ENCODE peak calls at places on chromosome 7, in four cellular contexts. E is colonic mucosa, H is brain microvascular endothelial cell, Q is HCT116. A is an unnamed sample.

GRCh38 chr7:121057878-121058277 is 69.4 kb downstream of the CPED1 start:
- DNase-seq in E (no peak), H (no peak), Q (no peak), A (no peak)

GRCh38 chr7:30278849-30279505 is 5.4 kb upstream of the ZNRF2 start:
- DNase-seq in E (no peak), H (no peak), Q (no peak), A (no peak)

GRCh38 chr7:158112571-158113320 is 474.9 kb downstream of the PTPRN2 start:
- DNase-seq in E (no peak), H (no peak), Q (no peak), A (no peak)

GRCh38 chr7:7157887-7158271 is 24.5 kb upstream of the C1GALT1 start:
- DNase-seq in E (no peak), H (peak; percentile 39), Q (no peak), A (no peak)

GRCh38 chr7:113775401-113775800 is 143.4 kb downstream of the PPP1R3A start:
- DNase-seq in E (no peak), H (no peak), Q (no peak), A (no peak)

GRCh38 chr7:129376076-129376777 is 58.0 kb upstream of the STRIP2 start:
- DNase-seq in E (peak; percentile 85), H (peak; percentile 30), Q (peak; percentile 32), A (no peak)

GRCh38 chr7:51315393-51316261 is 982 bp downstream of the COBL start:
- DNase-seq in E (peak; percentile 78), H (no peak), Q (peak; percentile 50), A (peak; percentile 77)

GRCh38 chr7:155738652-155739537 is 73.4 kb downstream of the SHH start:
- DNase-seq in E (peak; percentile 81), H (peak; percentile 80), Q (peak; percentile 16), A (peak; percentile 85)

GRCh38 chr7:81366546-81366945 is 403.3 kb downstream of the HGF start:
- DNase-seq in E (no peak), H (no peak), Q (no peak), A (no peak)

GRCh38 chr7:27424231-27424630 is 181.6 kb downstream of the EVX1 start:
- DNase-seq in E (peak; percentile 71), H (no peak), Q (no peak), A (peak; percentile 84)

GRCh38 chr7:139231513-139232376 is 708 bp downstream of the UBN2 start:
- DNase-seq in E (peak; percentile 52), H (peak; percentile 15), Q (no peak), A (no peak)

GRCh38 chr7:115113776-115114175 is 191.9 kb downstream of the MDFIC start:
- DNase-seq in E (no peak), H (no peak), Q (no peak), A (no peak)

GRCh38 chr7:21941570-21942224 is 4.0 kb downstream of the CDCA7L start:
- DNase-seq in E (no peak), H (no peak), Q (no peak), A (no peak)

GRCh38 chr7:129438839-129439640 is 4.8 kb downstream of the STRIP2 start:
- DNase-seq in E (no peak), H (peak; percentile 69), Q (peak; percentile 56), A (no peak)

GRCh38 chr7:112487938-112488575 is 7.3 kb downstream of the LSMEM1 start:
- DNase-seq in E (no peak), H (no peak), Q (no peak), A (no peak)

GRCh38 chr7:158285383-158285770 is 302.2 kb downstream of the PTPRN2 start:
- DNase-seq in E (peak; percentile 6), H (no peak), Q (no peak), A (no peak)

DNA sequence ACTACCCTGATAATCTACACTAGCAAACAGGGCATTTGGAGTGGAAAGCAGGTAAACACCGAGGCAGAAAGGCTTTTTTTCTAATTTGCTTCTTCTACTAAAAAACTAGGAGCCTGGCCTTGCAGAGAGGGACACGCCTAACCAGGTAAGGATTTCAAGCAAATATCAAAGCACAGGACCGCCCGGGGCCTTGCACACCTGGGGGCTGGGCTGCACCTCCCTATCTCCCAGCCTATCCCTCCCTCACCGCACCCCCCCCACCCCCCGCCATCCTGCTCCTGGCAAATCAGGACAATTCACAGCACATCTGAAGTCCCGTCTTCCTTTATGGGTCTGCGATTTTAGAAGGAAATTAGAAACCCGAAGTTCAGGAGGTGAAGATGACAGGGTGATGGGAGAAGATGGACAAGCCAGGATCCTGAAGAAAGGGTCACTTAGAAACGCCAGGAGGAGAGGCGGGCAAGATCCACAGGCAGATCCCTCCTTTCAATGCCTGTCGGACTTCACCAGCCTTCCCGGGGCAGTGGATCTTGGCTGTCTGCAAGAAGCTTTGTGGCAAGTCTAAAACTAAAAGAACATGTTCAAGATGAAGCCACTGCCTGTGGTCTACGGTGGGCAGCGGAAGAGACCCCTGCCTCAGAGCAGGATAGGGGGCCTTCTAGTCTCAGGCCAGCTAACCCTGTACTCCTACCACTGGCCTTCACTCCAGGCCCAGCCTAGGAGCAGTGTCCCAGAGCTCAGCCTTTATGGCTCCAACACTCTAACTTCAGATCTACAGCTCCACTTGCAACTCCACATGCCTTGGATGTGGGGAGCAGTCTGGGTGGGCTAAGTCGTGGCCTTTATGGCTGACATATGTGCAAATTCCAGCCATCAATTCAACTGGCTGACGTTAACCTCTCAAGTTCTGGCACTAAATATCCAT is 43.9 kb downstream of the TNS3 start:
- DNase-seq in E (no peak), H (no peak), Q (no peak), A (peak; percentile 31)
- H3K4me3 ChIP-seq in E (peak overlapping the region; percentile 50), H (peak overlapping the region; percentile 77), Q (no peak overlapping the region), A (no peak overlapping the region)

GRCh38 chr7:2689951-2690705 is 2.1 kb downstream of the AMZ1 start:
- DNase-seq in E (no peak), H (peak; percentile 79), Q (no peak), A (no peak)
- TF ChIP-seq CTCF in E (no peak), H (no peak), Q (no peak), A (no peak)

DNA sequence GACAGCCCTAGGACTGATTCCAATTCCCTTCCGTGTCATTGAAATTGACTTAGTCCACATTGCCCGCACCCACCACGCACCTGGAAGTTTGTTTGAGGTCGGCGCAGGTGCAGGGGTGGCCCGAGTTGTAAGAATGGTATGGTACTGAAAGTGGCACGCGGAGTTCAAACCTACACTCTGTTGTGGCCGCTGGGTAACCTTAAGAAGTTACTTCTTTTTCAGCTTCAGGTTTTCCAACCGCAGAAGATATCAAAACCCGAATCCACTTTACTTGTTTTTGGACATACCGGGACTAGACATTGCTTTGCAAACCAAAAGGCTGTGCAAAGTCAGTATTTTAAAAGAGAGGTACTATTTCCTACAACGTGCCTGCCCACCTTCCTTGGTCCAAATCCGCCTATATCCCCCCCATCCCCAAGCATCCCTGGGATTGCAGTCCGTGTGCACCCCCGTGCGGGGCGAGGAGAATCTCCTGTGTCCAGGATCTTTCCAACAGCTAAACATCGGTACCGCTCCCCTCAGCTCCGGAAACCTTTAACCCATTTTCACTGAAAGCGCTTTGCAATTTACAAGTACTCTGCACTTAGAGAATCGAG is 1.0 kb downstream of the IGFBP3 start:
- DNase-seq in E (no peak), H (no peak), Q (no peak), A (no peak)
- H3K4me3 ChIP-seq in E (peak overlapping the region; percentile 26), H (peak overlapping the region; percentile 45), Q (peak overlapping the region; percentile 55), A (no peak overlapping the region)

GRCh38 chr7:23545493-23545892 is 13.7 kb upstream of the TRA2A start:
- DNase-seq in E (no peak), H (no peak), Q (no peak), A (no peak)

GRCh38 chr7:23542752-23543151 is 11.0 kb upstream of the TRA2A start:
- DNase-seq in E (no peak), H (no peak), Q (no peak), A (no peak)

GRCh38 chr7:23547662-23548061 is 15.9 kb upstream of the TRA2A start:
- DNase-seq in E (no peak), H (no peak), Q (no peak), A (no peak)

GRCh38 chr7:23546897-23547572 is 15.3 kb upstream of the TRA2A start:
- DNase-seq in E (peak; percentile 78), H (peak; percentile 86), Q (peak; percentile 88), A (peak; percentile 86)

DNA sequence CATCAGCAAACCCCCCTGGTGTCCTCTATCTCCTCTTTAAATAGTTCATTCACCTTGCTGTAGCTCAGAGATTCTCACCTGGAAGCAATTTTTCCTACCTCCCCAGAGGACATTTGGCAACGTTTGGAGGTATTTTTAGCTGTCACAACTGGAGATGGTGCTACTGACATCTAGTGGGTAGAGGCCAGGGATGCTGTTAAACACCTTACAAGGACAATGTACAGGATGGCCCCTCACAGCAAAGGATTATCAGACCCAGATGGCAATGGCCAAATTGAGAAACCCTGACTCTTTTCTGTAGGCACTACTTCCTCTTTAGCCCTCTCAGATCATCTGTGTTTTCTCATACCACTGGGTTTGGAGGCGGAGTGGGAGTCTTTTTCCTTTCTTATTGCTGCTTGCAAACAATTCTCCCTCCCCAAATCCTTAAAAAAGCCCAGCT is 13.2 kb upstream of the TRA2A start:
- DNase-seq in E (no peak), H (peak; percentile 35), Q (peak; percentile 69), A (no peak)
- TF ChIP-seq CTCF in E (peak; percentile 16), H (peak; percentile 57), Q (peak; percentile 93), A (no peak)

GRCh38 chr7:97021443-97022261 is 3.0 kb downstream of the DLX5 start:
- DNase-seq in E (no peak), H (no peak), Q (no peak), A (no peak)
- H3K4me3 ChIP-seq in E (no peak overlapping the region), H (no peak overlapping the region), Q (no peak overlapping the region), A (no peak overlapping the region)

GRCh38 chr7:118350260-118350659 is 125.8 kb downstream of the ANKRD7 start:
- DNase-seq in E (no peak), H (no peak), Q (no peak), A (no peak)

GRCh38 chr7:118352854-118353453 is 128.4 kb downstream of the ANKRD7 start:
- DNase-seq in E (no peak), H (no peak), Q (peak; percentile 52), A (no peak)

DNA sequence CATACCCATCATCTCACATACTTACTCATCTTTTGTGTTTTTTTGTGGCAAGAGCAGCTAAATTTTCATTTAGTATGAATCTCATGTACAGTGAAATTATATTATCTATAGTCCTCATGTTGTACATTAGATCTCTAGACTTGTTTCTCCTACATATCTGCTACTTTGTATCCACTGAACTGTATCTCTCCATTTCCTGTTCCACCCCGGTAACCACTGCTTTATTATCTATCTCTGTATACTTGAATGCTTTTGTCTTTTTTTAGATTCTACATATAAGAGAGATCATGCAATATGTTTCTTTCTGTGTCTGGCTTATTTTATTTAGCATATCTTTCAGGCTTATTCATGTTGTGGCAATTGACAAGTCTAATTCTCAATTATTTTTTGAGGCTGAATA is 125.1 kb downstream of the ANKRD7 start:
- DNase-seq in E (no peak), H (no peak), Q (no peak), A (no peak)
- TF ChIP-seq CTCF in E (no peak), H (no peak), Q (no peak), A (no peak)

A was measured in mucosa of descending colon.